ENCODE peak calls at places on chromosomes 6 and 20, in ten cellular contexts. One of them, this sample, is unnamed.

GRCh38 chr6:147005499-147005898 is 198.7 kb upstream of the STXBP5 start:
- DNase-seq in memory B cell: no peak
- DNase-seq in lower lobe of right lung: no peak
- DNase-seq in right cardiac atrium: no peak
- DNase-seq in AG10803: no peak
- DNase-seq in non-pigmented ciliary epithelial cell: no peak
- DNase-seq in GM10248: no peak
- DNase-seq in neural progenitor cell: no peak
- DNase-seq in anterior cingulate cortex: no peak
- DNase-seq in ACHN: peak; percentile 2
- DNase-seq in this sample: no peak

GRCh38 chr6:74867286-74867685 is 338.6 kb downstream of the COL12A1 start:
- DNase-seq in memory B cell: no peak
- DNase-seq in lower lobe of right lung: no peak
- DNase-seq in right cardiac atrium: no peak
- DNase-seq in AG10803: peak; percentile 89
- DNase-seq in non-pigmented ciliary epithelial cell: no peak
- DNase-seq in GM10248: no peak
- DNase-seq in neural progenitor cell: no peak
- DNase-seq in anterior cingulate cortex: no peak
- DNase-seq in ACHN: no peak
- DNase-seq in this sample: no peak

GRCh38 chr20:58852559-58853271 is at the start of gene GNAS:
- DNase-seq in memory B cell: peak; percentile 50
- DNase-seq in lower lobe of right lung: peak; percentile 68
- DNase-seq in right cardiac atrium: peak; percentile 88
- DNase-seq in AG10803: peak; percentile 49
- DNase-seq in non-pigmented ciliary epithelial cell: no peak
- DNase-seq in GM10248: peak; percentile 52
- DNase-seq in neural progenitor cell: peak; percentile 91
- DNase-seq in anterior cingulate cortex: peak; percentile 6
- DNase-seq in ACHN: no peak
- DNase-seq in this sample: no peak

GRCh38 chr6:84422380-84422968 is 195.0 kb upstream of the CEP162 start:
- DNase-seq in memory B cell: no peak
- DNase-seq in lower lobe of right lung: peak; percentile 48
- DNase-seq in right cardiac atrium: peak; percentile 80
- DNase-seq in AG10803: no peak
- DNase-seq in non-pigmented ciliary epithelial cell: peak; percentile 22
- DNase-seq in GM10248: peak; percentile 17
- DNase-seq in neural progenitor cell: peak; percentile 81
- DNase-seq in anterior cingulate cortex: no peak
- DNase-seq in ACHN: peak; percentile 65
- DNase-seq in this sample: no peak

GRCh38 chr6:13413906-13414555 is 73.4 kb downstream of the GFOD1 start:
- DNase-seq in memory B cell: no peak
- DNase-seq in lower lobe of right lung: no peak
- DNase-seq in right cardiac atrium: peak; percentile 71
- DNase-seq in AG10803: no peak
- DNase-seq in non-pigmented ciliary epithelial cell: no peak
- DNase-seq in GM10248: no peak
- DNase-seq in neural progenitor cell: peak; percentile 29
- DNase-seq in anterior cingulate cortex: peak; percentile 42
- DNase-seq in ACHN: no peak
- DNase-seq in this sample: no peak

GRCh38 chr20:2108987-2109386 is 7.4 kb downstream of the STK35 start:
- DNase-seq in memory B cell: no peak
- DNase-seq in lower lobe of right lung: no peak
- DNase-seq in right cardiac atrium: no peak
- DNase-seq in AG10803: peak; percentile 83
- DNase-seq in non-pigmented ciliary epithelial cell: no peak
- DNase-seq in GM10248: no peak
- DNase-seq in neural progenitor cell: no peak
- DNase-seq in anterior cingulate cortex: no peak
- DNase-seq in ACHN: peak; percentile 80
- DNase-seq in this sample: no peak

GRCh38 chr20:30489604-30490003 is 767.9 kb upstream of the DEFB115 start:
- DNase-seq in memory B cell: no peak
- DNase-seq in lower lobe of right lung: no peak
- DNase-seq in right cardiac atrium: no peak
- DNase-seq in AG10803: no peak
- DNase-seq in non-pigmented ciliary epithelial cell: no peak
- DNase-seq in GM10248: no peak
- DNase-seq in neural progenitor cell: no peak
- DNase-seq in anterior cingulate cortex: no peak
- DNase-seq in ACHN: no peak
- DNase-seq in this sample: no peak

GRCh38 chr6:33061987-33062386 is 11.5 kb downstream of the HLA-DPA1 start:
- DNase-seq in memory B cell: no peak
- DNase-seq in lower lobe of right lung: no peak
- DNase-seq in right cardiac atrium: no peak
- DNase-seq in AG10803: peak; percentile 2
- DNase-seq in non-pigmented ciliary epithelial cell: no peak
- DNase-seq in GM10248: peak; percentile 40
- DNase-seq in neural progenitor cell: no peak
- DNase-seq in anterior cingulate cortex: no peak
- DNase-seq in ACHN: no peak
- DNase-seq in this sample: peak; percentile 31

GRCh38 chr6:138291849-138292181 is 73.5 kb upstream of the PBOV1 start:
- DNase-seq in memory B cell: no peak
- DNase-seq in lower lobe of right lung: no peak
- DNase-seq in right cardiac atrium: peak; percentile 50
- DNase-seq in AG10803: no peak
- DNase-seq in non-pigmented ciliary epithelial cell: no peak
- DNase-seq in GM10248: no peak
- DNase-seq in neural progenitor cell: no peak
- DNase-seq in anterior cingulate cortex: peak; percentile 17
- DNase-seq in ACHN: no peak
- DNase-seq in this sample: no peak

GRCh38 chr6:104686550-104687155 is 173.1 kb downstream of the HACE1 start:
- DNase-seq in memory B cell: no peak
- DNase-seq in lower lobe of right lung: no peak
- DNase-seq in right cardiac atrium: no peak
- DNase-seq in AG10803: no peak
- DNase-seq in non-pigmented ciliary epithelial cell: no peak
- DNase-seq in GM10248: no peak
- DNase-seq in neural progenitor cell: no peak
- DNase-seq in anterior cingulate cortex: no peak
- DNase-seq in ACHN: no peak
- DNase-seq in this sample: no peak

GRCh38 chr6:146544783-146545182 is 1.1 kb downstream of the RAB32 start:
- DNase-seq in memory B cell: no peak
- DNase-seq in lower lobe of right lung: no peak
- DNase-seq in right cardiac atrium: peak; percentile 32
- DNase-seq in AG10803: peak; percentile 38
- DNase-seq in non-pigmented ciliary epithelial cell: no peak
- DNase-seq in GM10248: no peak
- DNase-seq in neural progenitor cell: no peak
- DNase-seq in anterior cingulate cortex: no peak
- DNase-seq in ACHN: no peak
- DNase-seq in this sample: no peak

GRCh38 chr6:156876302-156876701 is 99.1 kb downstream of the ARID1B start:
- DNase-seq in memory B cell: no peak
- DNase-seq in lower lobe of right lung: no peak
- DNase-seq in right cardiac atrium: peak; percentile 73
- DNase-seq in AG10803: no peak
- DNase-seq in non-pigmented ciliary epithelial cell: no peak
- DNase-seq in GM10248: no peak
- DNase-seq in neural progenitor cell: peak; percentile 52
- DNase-seq in anterior cingulate cortex: no peak
- DNase-seq in ACHN: peak; percentile 15
- DNase-seq in this sample: no peak

GRCh38 chr6:146578054-146578453 is 20.7 kb upstream of the ADGB start:
- DNase-seq in memory B cell: no peak
- DNase-seq in lower lobe of right lung: no peak
- DNase-seq in right cardiac atrium: no peak
- DNase-seq in AG10803: no peak
- DNase-seq in non-pigmented ciliary epithelial cell: no peak
- DNase-seq in GM10248: no peak
- DNase-seq in neural progenitor cell: no peak
- DNase-seq in anterior cingulate cortex: no peak
- DNase-seq in ACHN: no peak
- DNase-seq in this sample: no peak